ENCODE peak calls at places on chromosomes 16 and 17, in nine cellular contexts. O, I, A, J, X, V, L, B and C are unnamed samples.

GRCh38 chr16:68901910-68902309 is 58.6 kb downstream of the TANGO6 start:
- DNase-seq in J (no peak), L (no peak), O (no peak), I (no peak), A (no peak), V (no peak), B (no peak), X (no peak), C (peak)

GRCh38 chr16:46859719-46860152 is 24.4 kb upstream of the GPT2 start:
- DNase-seq in B (no peak), X (peak), O (no peak), I (peak), V (peak), J (peak), L (no peak), A (no peak), C (peak)

GRCh38 chr17:42672038-42672437 is 4.8 kb downstream of the PLEKHH3 start:
- DNase-seq in V (no peak), I (no peak), A (peak), L (no peak), O (no peak), J (no peak), B (no peak), X (no peak), C (no peak)

GRCh38 chr16:70553175-70553574 is 29.6 kb downstream of the SF3B3 start:
- DNase-seq in V (no peak), B (no peak), J (no peak), A (no peak), I (no peak), O (no peak), X (no peak), L (no peak), C (no peak)

GRCh38 chr17:6894206-6894528 is 62.6 kb upstream of the TEKT1 start:
- DNase-seq in L (no peak), J (no peak), A (no peak), I (peak), V (peak), B (no peak), X (no peak), O (no peak), C (no peak)

GRCh38 chr16:54873081-54873480 is 57.6 kb upstream of the IRX5 start:
- DNase-seq in V (no peak), A (no peak), X (no peak), I (no peak), O (no peak), L (no peak), J (no peak), B (no peak), C (no peak)

GRCh38 chr16:57422026-57422944 is 17.7 kb downstream of the CCL17 start:
- DNase-seq in L (peak), X (no peak), O (peak), J (peak), A (peak), B (no peak), I (peak), V (peak), C (peak)

GRCh38 chr16:84810518-84811273 is 9.1 kb upstream of the CRISPLD2 start:
- DNase-seq in A (peak), X (no peak), O (peak), I (no peak), V (no peak), L (no peak), B (no peak), J (no peak), C (no peak)

GRCh38 chr16:88703486-88704309 is 2.5 kb downstream of the RNF166 start:
- DNase-seq in O (no peak), B (peak), V (peak), A (no peak), J (no peak), X (no peak), I (peak), L (no peak), C (no peak)

GRCh38 chr17:78266231-78266631 is 34.8 kb downstream of the TMEM235 start:
- DNase-seq in J (no peak), O (no peak), B (no peak), I (no peak), V (no peak), X (no peak), A (no peak), L (no peak), C (no peak)

GRCh38 chr17:72122002-72122310 is 1.1 kb downstream of the SOX9 start:
- DNase-seq in L (no peak), J (peak), B (no peak), I (no peak), O (no peak), X (no peak), V (no peak), A (no peak), C (peak)

GRCh38 chr16:88298166-88298881 is 84.4 kb upstream of the ZNF469 start:
- DNase-seq in I (no peak), X (peak), O (no peak), A (no peak), V (no peak), J (no peak), L (no peak), B (no peak), C (no peak)

GRCh38 chr17:10421211-10421610 is 539 bp downstream of the MYH8 start:
- DNase-seq in A (no peak), X (no peak), V (no peak), O (no peak), J (no peak), L (no peak), I (no peak), B (no peak), C (no peak)

GRCh38 chr16:69618721-69619120 is 53.0 kb downstream of the NFAT5 start:
- DNase-seq in A (no peak), I (no peak), B (no peak), L (no peak), J (no peak), V (no peak), O (no peak), X (no peak), C (no peak)

GRCh38 chr16:58352690-58353089 is 39.6 kb upstream of the GINS3 start:
- DNase-seq in J (no peak), V (no peak), A (no peak), O (no peak), X (no peak), B (no peak), I (no peak), L (no peak), C (no peak)

GRCh38 chr16:4663756-4664465 is 29.5 kb upstream of the NUDT16L1 start:
- DNase-seq in O (no peak), V (no peak), I (no peak), A (no peak), B (no peak), J (no peak), L (peak), X (no peak), C (no peak)

GRCh38 chr16:13036600-13036999 is 135.2 kb downstream of the SHISA9 start:
- DNase-seq in O (no peak), I (peak), X (peak), A (no peak), V (peak), B (no peak), L (peak), J (peak), C (no peak)

GRCh38 chr17:62931101-62931500 is 34.9 kb upstream of the TANC2 start:
- DNase-seq in O (no peak), V (no peak), J (no peak), L (no peak), A (no peak), I (no peak), B (no peak), X (no peak), C (no peak)

DNA sequence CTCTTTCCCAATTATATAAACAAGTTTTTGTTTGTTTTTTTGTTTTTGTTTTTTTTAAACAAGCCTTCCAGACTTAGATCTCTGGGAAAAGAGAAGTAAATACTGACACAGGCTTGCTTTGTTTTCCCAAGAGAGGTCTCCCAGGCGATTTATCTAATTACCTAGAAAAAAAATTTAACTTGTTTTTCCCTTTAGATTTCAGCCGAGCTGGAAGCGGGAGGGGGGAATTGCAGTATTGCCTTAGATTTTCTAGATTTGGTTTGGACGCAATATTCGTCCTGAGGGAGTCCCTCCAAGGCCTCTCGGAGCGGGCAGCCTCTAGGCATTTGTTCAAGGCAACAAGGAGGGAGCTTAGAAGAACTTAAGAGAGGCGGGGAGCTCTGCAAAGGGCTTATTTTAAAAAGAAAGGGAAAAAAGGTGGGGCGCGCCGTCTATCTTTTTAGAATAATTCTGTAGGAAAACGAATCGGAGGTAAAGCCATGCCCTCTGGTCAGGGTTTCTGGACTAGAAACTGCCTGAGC is 479 bp upstream of the TMEM94 start:
- DNase-seq in V (no peak), L (no peak), X (no peak), J (no peak), A (no peak), B (no peak), O (no peak), I (no peak), C (no peak)
- TF ChIP-seq POLR2A in V (no peak), L (no peak), X (peak), J (no peak), A (no peak), B (peak), O (no peak), I (no peak), C (no peak)

GRCh38 chr16:2150418-2151187 is 2.2 kb downstream of the RAB26 start:
- DNase-seq in X (no peak), A (no peak), I (no peak), L (no peak), V (no peak), J (peak), O (no peak), B (no peak), C (peak)
- TF ChIP-seq POLR2A in X (no peak), A (no peak), I (no peak), L (no peak), V (no peak), J (peak), O (no peak), B (no peak), C (peak)

GRCh38 chr17:40539711-40540411 is 25.4 kb downstream of the CCR7 start:
- DNase-seq in V (no peak), X (no peak), A (peak), J (no peak), I (no peak), L (no peak), B (no peak), O (no peak), C (no peak)

GRCh38 chr17:40535924-40536717 is 29.2 kb downstream of the CCR7 start:
- DNase-seq in J (no peak), B (no peak), A (peak), O (no peak), I (peak), V (peak), X (no peak), L (peak), C (no peak)

GRCh38 chr17:40538936-40539705 is 26.2 kb downstream of the CCR7 start:
- DNase-seq in O (no peak), L (no peak), V (no peak), J (no peak), B (no peak), X (no peak), I (peak), A (no peak), C (no peak)

GRCh38 chr17:40536731-40537171 is 28.5 kb downstream of the CCR7 start:
- DNase-seq in V (no peak), A (peak), B (no peak), L (no peak), I (peak), O (no peak), J (no peak), X (no peak), C (no peak)

DNA sequence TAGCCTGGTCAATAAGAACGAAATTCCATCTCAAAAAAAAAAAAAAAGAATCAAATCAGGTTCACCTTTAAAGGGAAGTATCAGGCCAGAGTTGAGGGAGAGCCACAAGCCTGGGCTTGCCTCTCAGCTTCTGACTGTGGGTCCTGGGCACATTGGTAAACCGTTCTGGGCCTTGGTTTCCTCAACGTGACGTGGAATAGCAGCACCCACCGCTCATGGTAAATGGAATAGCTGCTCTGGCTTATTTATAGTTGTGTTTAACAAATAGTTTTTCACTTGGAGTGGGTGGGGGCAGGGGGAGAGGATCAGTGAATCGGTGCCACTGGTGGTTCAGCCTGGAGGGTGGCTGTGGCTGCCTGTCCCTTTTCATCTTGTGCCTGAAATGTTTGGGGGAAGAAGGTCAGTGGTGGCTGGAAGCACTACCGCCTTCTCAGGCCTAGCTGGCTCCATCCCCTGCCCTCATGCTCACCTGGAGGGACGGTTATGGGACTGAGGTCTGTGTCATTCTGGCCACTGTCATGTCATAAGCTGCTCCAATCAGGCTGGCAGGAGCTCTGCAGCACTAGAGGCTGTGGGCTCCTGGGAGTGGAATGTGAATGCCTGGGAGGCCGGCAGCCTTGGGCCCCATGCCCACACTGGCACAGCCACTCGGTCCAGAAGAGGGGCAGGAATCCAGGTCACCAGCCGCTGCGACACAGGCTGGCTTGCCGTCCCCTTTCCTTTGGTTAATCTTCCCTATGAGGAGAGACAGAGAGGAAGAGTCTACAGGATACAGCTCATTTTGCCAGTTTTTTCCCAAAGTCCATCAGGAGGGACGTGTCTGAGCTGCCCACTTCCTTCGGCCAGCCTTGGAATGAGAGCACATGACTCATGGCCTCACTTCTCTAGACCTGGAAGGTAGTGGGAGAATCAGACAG is 27.0 kb downstream of the CCR7 start:
- DNase-seq in O (no peak), L (peak), V (no peak), B (no peak), I (no peak), X (peak), A (peak), J (no peak), C (no peak)
- TF ChIP-seq POLR2A in O (no peak), L (no peak), V (no peak), B (no peak), I (no peak), X (no peak), A (no peak), J (no peak), C (no peak)

GRCh38 chr17:27647755-27648154 is 16.8 kb downstream of the LGALS9 start:
- DNase-seq in I (no peak), A (no peak), L (no peak), B (no peak), X (no peak), O (no peak), V (peak), J (no peak), C (no peak)
- TF ChIP-seq POLR2A in I (no peak), A (no peak), L (no peak), B (no peak), X (no peak), O (no peak), V (no peak), J (no peak), C (no peak)

DNA sequence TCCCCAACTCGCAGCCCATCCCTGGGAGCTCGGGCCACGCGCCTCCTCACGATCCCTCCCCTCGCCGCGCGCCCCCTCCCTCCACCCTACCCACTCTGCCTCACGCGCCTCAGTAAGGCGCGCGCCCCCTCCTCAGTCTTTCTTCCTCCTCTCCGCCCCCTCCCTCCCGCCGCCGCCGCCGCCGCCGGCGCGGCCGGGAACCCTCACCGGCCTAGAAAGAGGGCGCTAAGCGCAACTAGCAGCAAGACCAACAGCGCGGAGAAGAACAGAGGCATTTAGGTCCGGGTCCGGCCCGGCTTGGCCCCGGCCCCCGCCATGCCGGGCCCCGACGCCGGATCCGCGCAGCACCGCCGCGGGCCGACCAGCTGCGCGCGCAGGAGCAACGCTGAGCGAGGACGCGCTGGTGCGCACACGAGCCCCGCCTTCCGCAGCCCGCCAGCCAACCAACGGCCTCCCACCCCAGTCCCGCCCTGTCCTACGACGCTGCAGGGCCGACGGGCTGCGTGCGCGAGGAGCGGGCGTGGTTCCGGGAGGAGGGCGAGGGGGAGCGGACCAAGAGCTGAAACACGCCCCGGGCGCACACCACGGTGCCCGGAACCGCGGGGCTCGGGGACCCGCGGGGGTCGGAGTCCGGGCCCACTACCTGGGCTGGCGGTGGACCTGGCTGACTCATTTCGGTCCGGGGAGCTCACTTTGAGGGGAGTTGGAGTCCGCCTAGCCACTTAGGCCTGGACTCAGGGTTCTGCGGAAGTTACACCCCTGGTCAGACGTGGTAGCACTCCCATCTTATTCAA is at the start of gene BLTP2:
- DNase-seq in V (peak), J (peak), A (peak), L (peak), O (peak), B (peak), I (peak), X (peak), C (peak)
- TF ChIP-seq POLR2A in V (peak), J (peak), A (no peak), L (peak), O (peak), B (peak), I (peak), X (peak), C (peak)

DNA sequence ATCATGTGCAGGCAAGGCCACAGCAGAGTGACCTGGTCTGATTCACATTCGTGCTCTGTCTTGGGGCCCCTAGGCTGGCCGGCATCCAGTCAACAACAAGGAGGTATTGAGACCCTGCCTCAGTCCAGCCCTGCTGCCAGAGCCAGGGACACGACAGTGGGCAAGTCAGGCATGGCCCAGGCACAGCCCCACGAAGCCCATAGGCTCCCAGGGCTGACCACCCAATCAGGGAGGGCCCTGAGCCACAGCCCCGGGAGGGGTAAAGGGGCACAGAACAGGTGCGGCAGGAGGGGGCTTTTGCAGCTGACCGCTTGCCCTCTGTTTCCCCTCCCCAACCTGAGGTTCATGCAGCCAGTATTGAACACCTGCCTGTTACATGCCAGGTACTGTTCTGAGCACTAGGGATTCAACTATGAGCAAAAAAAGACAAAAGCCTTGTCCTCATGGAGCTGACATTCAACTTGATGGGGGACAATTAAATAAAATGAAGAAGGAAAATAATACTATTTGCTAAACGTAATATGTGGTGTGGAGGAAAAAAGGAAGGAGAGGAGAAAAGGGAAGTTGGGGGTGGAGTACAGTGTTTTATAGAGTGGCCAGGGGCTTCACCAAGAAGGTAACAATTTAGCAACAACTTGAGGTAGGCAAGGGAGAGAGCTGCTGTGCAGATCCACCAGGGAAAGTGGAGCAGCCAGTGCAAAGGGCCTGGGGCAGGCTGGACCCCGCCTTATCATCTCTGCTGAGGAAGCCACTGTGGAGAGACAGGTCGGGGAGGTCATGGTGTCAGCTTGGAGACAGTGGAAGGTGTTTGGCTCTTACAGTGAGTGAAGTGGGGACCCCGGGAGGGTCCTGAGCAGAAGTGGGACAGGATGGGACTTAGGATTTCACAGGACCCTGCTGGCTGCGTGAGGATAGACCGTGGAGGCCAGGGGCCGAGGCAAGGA is 6.1 kb downstream of the DRC3 start:
- DNase-seq in X (no peak), V (no peak), O (no peak), B (no peak), A (no peak), I (no peak), J (no peak), L (no peak), C (no peak)
- TF ChIP-seq POLR2A in X (no peak), V (no peak), O (no peak), B (no peak), A (no peak), I (no peak), J (no peak), L (no peak), C (no peak)